ENCODE peak calls at places on chromosomes 11 and 22, in nine cellular contexts. R is T-helper 17 cell; C is HT-29; S is naive thymus-derived CD4-positive, alpha-beta T cell; H is T-cell; M is activated CD4-positive, alpha-beta T cell treated with anti-CD3 and anti-CD28 coated beads, Interleukin-2, amount 10 ng/mL, durations not matched to agents 7 days and 5 days; I is HEK293T; Q is effector CD4-positive, alpha-beta T cell; K is COR-L47. E is an unnamed sample.

GRCh38 chr22:44396727-44397722 is 84.3 kb upstream of the SHISAL1 start:
- DNase-seq in H (no peak), I (no peak), S (no peak), R (no peak), K (no peak), M (no peak), Q (no peak), C (no peak), E (no peak)

GRCh38 chr11:78168539-78169477 is 19.6 kb downstream of the KCTD21 start:
- DNase-seq in R (no peak), S (no peak), M (no peak), K (no peak), I (no peak), C (no peak), Q (no peak), H (no peak), E (no peak)

GRCh38 chr11:78189851-78190250 is 1.1 kb downstream of the USP35 start:
- DNase-seq in I (no peak), M (no peak), K (no peak), C (no peak), Q (no peak), R (no peak), H (no peak), S (no peak), E (no peak)

GRCh38 chr11:120995184-120995583 is 28.7 kb upstream of the TBCEL start:
- DNase-seq in K (no peak), C (no peak), M (no peak), S (no peak), Q (no peak), R (no peak), H (no peak), I (no peak), E (no peak)

GRCh38 chr11:114359342-114359741 is 41.0 kb downstream of the C11orf71 start:
- DNase-seq in K (no peak), S (no peak), C (no peak), M (no peak), Q (no peak), R (no peak), I (no peak), H (no peak), E (no peak)

GRCh38 chr22:46462726-46463371 is 74.6 kb downstream of the CELSR1 start:
- DNase-seq in R (no peak), K (no peak), S (no peak), H (no peak), I (no peak), C (no peak), Q (no peak), M (no peak), E (peak)

GRCh38 chr11:9263840-9264380 is 1.2 kb downstream of the DENND5A start:
- DNase-seq in R (no peak), C (no peak), H (no peak), Q (no peak), I (no peak), S (peak), K (no peak), M (peak), E (no peak)

GRCh38 chr11:122179966-122180365 is 64.0 kb upstream of the BLID start:
- DNase-seq in K (no peak), I (no peak), R (no peak), M (no peak), C (no peak), S (no peak), Q (no peak), H (no peak), E (no peak)

GRCh38 chr11:40716344-40717178 is 742.9 kb downstream of the LRRC4C start:
- DNase-seq in S (no peak), R (no peak), H (no peak), M (no peak), C (no peak), K (no peak), Q (no peak), I (no peak), E (no peak)

GRCh38 chr11:125679397-125679796 is 1.2 kb downstream of the ACRV1 start:
- DNase-seq in I (no peak), Q (no peak), M (no peak), R (no peak), C (no peak), K (no peak), S (no peak), H (no peak), E (no peak)

GRCh38 chr11:790721-791564 is 1.1 kb upstream of the CEND1 start:
- DNase-seq in Q (no peak), M (no peak), K (no peak), R (no peak), C (peak), H (no peak), I (no peak), S (no peak), E (no peak)

GRCh38 chr11:8247312-8247711 is 16.4 kb downstream of the LMO1 start:
- DNase-seq in R (no peak), S (no peak), C (peak), K (peak), Q (no peak), M (peak), I (peak), H (no peak), E (no peak)

GRCh38 chr22:46909237-46910030 is 147.0 kb downstream of the TBC1D22A start:
- DNase-seq in H (no peak), I (no peak), Q (no peak), K (no peak), C (no peak), S (no peak), R (no peak), M (no peak), E (no peak)

GRCh38 chr11:65801153-65801987 is 14.5 kb downstream of the OVOL1 start:
- DNase-seq in R (no peak), S (no peak), Q (no peak), I (no peak), H (no peak), K (no peak), M (no peak), C (no peak), E (no peak)

GRCh38 chr22:47102648-47103047 is 340.2 kb downstream of the TBC1D22A start:
- DNase-seq in H (no peak), S (no peak), Q (no peak), K (no peak), M (no peak), R (no peak), I (no peak), C (no peak), E (no peak)

GRCh38 chr22:30969532-30970355 is 679 bp downstream of the TUG1 start:
- DNase-seq in S (no peak), R (no peak), I (peak), Q (peak), M (peak), K (peak), H (peak), C (peak), E (peak)

GRCh38 chr11:77636738-77637344 is 753 bp downstream of the CLNS1A start:
- DNase-seq in Q (no peak), M (no peak), H (no peak), K (no peak), I (no peak), S (no peak), C (peak), R (no peak), E (peak)

GRCh38 chr11:134531331-134532135 is 119.5 kb upstream of the B3GAT1 start:
- DNase-seq in K (no peak), I (no peak), S (no peak), M (no peak), H (no peak), R (no peak), C (no peak), Q (no peak), E (no peak)

GRCh38 chr11:126722956-126723664 is 277.5 kb downstream of the KIRREL3 start:
- DNase-seq in H (no peak), I (no peak), S (no peak), K (no peak), R (no peak), Q (no peak), M (no peak), C (no peak), E (no peak)

GRCh38 chr11:129324533-129325175 is 51.0 kb upstream of the BARX2 start:
- DNase-seq in S (no peak), M (no peak), H (no peak), I (no peak), K (no peak), C (peak), Q (no peak), R (no peak), E (peak)

GRCh38 chr11:76781046-76781801 is 1.9 kb upstream of the TSKU start:
- DNase-seq in M (no peak), K (no peak), I (no peak), Q (no peak), R (no peak), S (no peak), H (no peak), C (peak), E (no peak)

GRCh38 chr11:43129329-43129728 is 182.5 kb upstream of the API5 start:
- DNase-seq in I (no peak), R (no peak), Q (no peak), C (no peak), H (no peak), S (no peak), M (no peak), K (no peak), E (no peak)

GRCh38 chr11:73249858-73250773 is 22.0 kb upstream of the P2RY6 start:
- DNase-seq in R (no peak), Q (no peak), S (peak), K (no peak), M (peak), I (no peak), H (no peak), C (no peak), E (no peak)